ENCODE peak calls at places on chromosomes 2 and 18, in five cellular contexts. One of them, this sample, is unnamed.

GRCh38 chr2:219759801-219760200 is 132.4 kb downstream of the SLC4A3 start:
- DNase-seq in NCI-H1694 treated with DMSO at 0.1 percent for 48 hours: no peak
- DNase-seq in amniotic stem cell: no peak
- DNase-seq in sciatic nerve: no peak
- DNase-seq in pancreas: no peak
- DNase-seq in this sample: no peak

GRCh38 chr18:79524181-79525078 is 128.7 kb downstream of the NFATC1 start:
- DNase-seq in NCI-H1694 treated with DMSO at 0.1 percent for 48 hours: no peak
- DNase-seq in amniotic stem cell: no peak
- DNase-seq in sciatic nerve: peak
- DNase-seq in pancreas: peak
- DNase-seq in this sample: peak

GRCh38 chr2:163834221-163834620 is 98.4 kb upstream of the FIGN start:
- DNase-seq in NCI-H1694 treated with DMSO at 0.1 percent for 48 hours: no peak
- DNase-seq in amniotic stem cell: no peak
- DNase-seq in sciatic nerve: no peak
- DNase-seq in pancreas: no peak
- DNase-seq in this sample: no peak

GRCh38 chr18:59612461-59612860 is 84.8 kb downstream of the CCBE1 start:
- DNase-seq in NCI-H1694 treated with DMSO at 0.1 percent for 48 hours: no peak
- DNase-seq in amniotic stem cell: no peak
- DNase-seq in sciatic nerve: no peak
- DNase-seq in pancreas: no peak
- DNase-seq in this sample: no peak

GRCh38 chr18:39199231-39199855 is 1633.7 kb upstream of the CELF4 start:
- DNase-seq in NCI-H1694 treated with DMSO at 0.1 percent for 48 hours: no peak
- DNase-seq in amniotic stem cell: no peak
- DNase-seq in sciatic nerve: no peak
- DNase-seq in pancreas: no peak
- DNase-seq in this sample: no peak

GRCh38 chr2:33322607-33323006 is 153.8 kb upstream of the RASGRP3 start:
- DNase-seq in NCI-H1694 treated with DMSO at 0.1 percent for 48 hours: no peak
- DNase-seq in amniotic stem cell: no peak
- DNase-seq in sciatic nerve: no peak
- DNase-seq in pancreas: no peak
- DNase-seq in this sample: no peak

GRCh38 chr2:217853961-217854360 is 148.8 kb downstream of the TNS1 start:
- DNase-seq in NCI-H1694 treated with DMSO at 0.1 percent for 48 hours: no peak
- DNase-seq in amniotic stem cell: no peak
- DNase-seq in sciatic nerve: no peak
- DNase-seq in pancreas: no peak
- DNase-seq in this sample: no peak

GRCh38 chr2:29196792-29197788 is 81.9 kb downstream of the CLIP4 start:
- DNase-seq in NCI-H1694 treated with DMSO at 0.1 percent for 48 hours: peak
- DNase-seq in amniotic stem cell: peak
- DNase-seq in sciatic nerve: peak
- DNase-seq in pancreas: peak
- DNase-seq in this sample: peak

GRCh38 chr2:66251520-66251919 is 183.4 kb upstream of the MEIS1 start:
- DNase-seq in NCI-H1694 treated with DMSO at 0.1 percent for 48 hours: no peak
- DNase-seq in amniotic stem cell: no peak
- DNase-seq in sciatic nerve: no peak
- DNase-seq in pancreas: no peak
- DNase-seq in this sample: no peak